ENCODE peak calls at places on chromosomes 6 and 20, in five cellular contexts. Q is PC-3, A is hepatocyte, W is MM.1S, E is neural progenitor cell. Z is an unnamed sample.

GRCh38 chr20:63130654-63131577 is 85.0 kb downstream of the YTHDF1 start:
- DNase-seq in E (no peak), Q (no peak), A (no peak), W (no peak), Z (no peak)

GRCh38 chr6:51702851-51703250 is 384.6 kb downstream of the PKHD1 start:
- DNase-seq in Q (no peak), W (no peak), E (no peak), A (no peak), Z (no peak)

GRCh38 chr6:134315189-134315588 is 2.7 kb downstream of the SGK1 start:
- DNase-seq in Q (no peak), W (no peak), A (no peak), E (no peak), Z (no peak)

GRCh38 chr20:44104807-44105517 is 82.0 kb downstream of the JPH2 start:
- DNase-seq in A (peak; percentile 66), E (no peak), Q (peak; percentile 84), W (no peak), Z (no peak)

GRCh38 chr6:112882381-112882780 is 535.3 kb downstream of the RFPL4B start:
- DNase-seq in A (no peak), Q (no peak), W (no peak), E (no peak), Z (no peak)

GRCh38 chr6:169789944-169790927 is 38.8 kb downstream of the ERMARD start:
- DNase-seq in A (peak; percentile 89), Q (peak; percentile 65), E (peak; percentile 89), W (peak; percentile 52), Z (peak; percentile 70)

GRCh38 chr20:45919951-45920794 is 8.2 kb upstream of the PLTP start:
- DNase-seq in A (no peak), E (no peak), Q (no peak), W (no peak), Z (no peak)

GRCh38 chr20:39800548-39800947 is 838.4 kb downstream of the DHX35 start:
- DNase-seq in W (peak; percentile 17), E (no peak), Q (no peak), A (no peak), Z (no peak)

GRCh38 chr20:44056010-44056698 is 130.8 kb downstream of the JPH2 start:
- DNase-seq in A (peak; percentile 33), E (peak; percentile 72), W (peak; percentile 56), Q (peak; percentile 78), Z (no peak)

GRCh38 chr20:49712918-49713778 is 530 bp downstream of the B4GALT5 start:
- DNase-seq in E (peak; percentile 57), W (peak; percentile 27), Q (no peak), A (peak; percentile 77), Z (peak; percentile 73)

GRCh38 chr6:83536034-83536646 is 23.8 kb downstream of the PRSS35 start:
- DNase-seq in Q (peak; percentile 78), A (peak; percentile 68), W (peak; percentile 49), E (peak; percentile 72), Z (peak; percentile 45)

GRCh38 chr6:11714116-11714797 is 64.3 kb downstream of the ADTRP start:
- DNase-seq in E (no peak), W (peak; percentile 17), A (no peak), Q (no peak), Z (no peak)

GRCh38 chr6:158506577-158506976 is 53.3 kb upstream of the TMEM181 start:
- DNase-seq in Q (no peak), A (no peak), E (peak; percentile 81), W (no peak), Z (no peak)

GRCh38 chr6:32114853-32115252 is 5.7 kb upstream of the TNXB start:
- DNase-seq in A (peak; percentile 56), W (no peak), Q (peak; percentile 87), E (no peak), Z (no peak)

GRCh38 chr20:9066196-9066595 is 2.7 kb upstream of the PLCB4 start:
- DNase-seq in A (no peak), W (no peak), E (no peak), Q (no peak), Z (no peak)

GRCh38 chr6:108080010-108080780 is 5.7 kb upstream of the OSTM1 start:
- DNase-seq in E (no peak), Q (peak; percentile 37), A (no peak), W (no peak), Z (no peak)

GRCh38 chr20:22583773-22584629 is at the start of gene FOXA2:
- DNase-seq in E (peak; percentile 61), A (peak; percentile 87), W (no peak), Q (peak; percentile 63), Z (no peak)

GRCh38 chr6:45780523-45780922 is 235.1 kb downstream of the CLIC5 start:
- DNase-seq in Q (no peak), A (no peak), W (no peak), E (no peak), Z (no peak)

GRCh38 chr20:1185316-1185741 is 548 bp upstream of the TMEM74B start:
- DNase-seq in Q (no peak), E (peak; percentile 65), A (peak; percentile 47), W (no peak), Z (no peak)

GRCh38 chr20:560680-561079 is 17.1 kb upstream of the CSNK2A1 start:
- DNase-seq in W (no peak), Q (no peak), E (no peak), A (no peak), Z (no peak)

GRCh38 chr20:16001286-16001685 is 572.0 kb downstream of the KIF16B start:
- DNase-seq in Q (peak; percentile 27), A (no peak), W (no peak), E (no peak), Z (no peak)

GRCh38 chr6:154954352-154954751 is 40.8 kb upstream of the TIAM2 start:
- DNase-seq in A (no peak), E (no peak), Q (no peak), W (no peak), Z (no peak)

GRCh38 chr20:35395728-35396127 is 16.0 kb downstream of the UQCC1 start:
- DNase-seq in W (no peak), Q (no peak), E (no peak), A (no peak), Z (no peak)

GRCh38 chr20:35394271-35394670 is 17.5 kb downstream of the UQCC1 start:
- DNase-seq in W (no peak), A (no peak), Q (no peak), E (no peak), Z (no peak)

DNA sequence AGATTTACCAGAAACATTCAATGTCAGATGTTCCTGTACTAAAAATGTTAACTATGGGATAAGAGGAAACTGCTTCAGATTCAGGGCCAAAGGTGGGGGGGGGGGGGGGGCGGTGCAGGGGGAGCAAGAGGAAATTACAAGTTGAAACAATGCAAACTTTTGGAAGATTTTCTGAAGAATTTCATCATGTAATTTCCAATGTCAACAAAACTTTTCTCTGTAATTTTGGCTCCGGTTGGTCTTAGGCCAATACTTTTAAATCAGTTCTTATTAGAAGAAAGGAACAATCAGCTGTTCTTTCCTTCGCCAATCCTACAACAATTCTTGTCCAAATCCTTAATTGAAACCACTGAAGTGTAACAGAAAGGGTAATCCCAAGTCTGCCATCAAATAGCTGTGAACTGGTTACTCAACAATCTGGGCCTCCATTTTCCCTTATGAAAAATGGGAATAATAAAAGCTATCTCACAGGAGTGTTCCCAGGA is 13.1 kb downstream of the UQCC1 start:
- DNase-seq in Q (no peak), A (no peak), W (no peak), E (peak; percentile 17), Z (no peak)
- H3K27ac ChIP-seq in Q (no peak overlapping the region), A (no peak overlapping the region), W (no peak overlapping the region), E (no peak overlapping the region), Z (no peak overlapping the region)

GRCh38 chr20:37598101-37598530 is 70.4 kb upstream of the BLCAP start:
- DNase-seq in E (peak; percentile 81), W (no peak), A (peak; percentile 21), Q (no peak), Z (no peak)
- TF ChIP-seq EZH2phosphoT487 in E (no peak), W (no peak), A (no peak), Q (no peak), Z (no peak)

GRCh38 chr6:106163446-106163965 is 77.4 kb downstream of the PRDM1 start:
- DNase-seq in Q (no peak), E (peak; percentile 29), W (peak; percentile 93), A (peak; percentile 28), Z (peak; percentile 74)
- H3K27ac ChIP-seq in Q (no peak overlapping the region), E (no peak overlapping the region), W (peak overlapping the region; percentile 98), A (no peak overlapping the region), Z (peak overlapping the region; percentile 73)

GRCh38 chr6:3640868-3641267 is 110.6 kb downstream of the PXDC1 start:
- DNase-seq in A (no peak), E (no peak), Q (no peak), W (peak; percentile 15), Z (no peak)
- TF ChIP-seq EZH2phosphoT487 in A (no peak), E (no peak), Q (no peak), W (no peak), Z (no peak)

DNA sequence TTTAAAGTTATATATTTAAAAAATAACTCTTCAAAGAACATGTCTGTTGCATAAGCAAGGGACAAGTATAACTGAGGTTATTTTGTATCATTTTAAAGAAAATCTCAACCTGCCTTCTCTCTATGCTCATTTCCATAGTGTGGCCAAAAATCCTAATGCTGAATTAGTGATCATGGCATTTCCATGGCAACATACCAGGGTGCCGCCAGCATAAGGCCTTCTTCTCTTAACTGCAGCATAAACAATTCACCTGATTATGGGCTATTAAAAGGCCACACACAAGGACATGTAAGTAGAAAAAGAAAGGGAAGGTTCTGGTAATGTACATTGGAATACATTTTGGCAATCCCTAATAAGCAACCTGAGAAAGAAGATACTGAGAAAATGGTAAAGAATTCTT is 95.1 kb upstream of the RNF217 start:
- DNase-seq in W (no peak), A (no peak), Q (no peak), E (no peak), Z (no peak)
- H3K27ac ChIP-seq in W (no peak overlapping the region), A (no peak overlapping the region), Q (no peak overlapping the region), E (no peak overlapping the region), Z (no peak overlapping the region)

GRCh38 chr6:85275338-85275985 is 174.4 kb upstream of the NT5E start:
- DNase-seq in A (no peak), E (no peak), Q (no peak), W (no peak), Z (no peak)
- TF ChIP-seq EZH2phosphoT487 in A (no peak), E (no peak), Q (no peak), W (no peak), Z (no peak)

GRCh38 chr6:90605749-90606344 is 19.0 kb upstream of the MAP3K7 start:
- DNase-seq in A (no peak), E (no peak), Q (no peak), W (no peak), Z (no peak)

GRCh38 chr6:90610671-90611542 is 24.0 kb upstream of the MAP3K7 start:
- DNase-seq in W (peak; percentile 12), Q (no peak), A (peak; percentile 38), E (peak; percentile 66), Z (peak; percentile 56)

GRCh38 chr6:90610291-90610670 is 23.4 kb upstream of the MAP3K7 start:
- DNase-seq in E (peak; percentile 40), Q (no peak), W (no peak), A (no peak), Z (no peak)

GRCh38 chr6:90611996-90612690 is 25.3 kb upstream of the MAP3K7 start:
- DNase-seq in A (no peak), E (peak; percentile 75), W (no peak), Q (no peak), Z (no peak)

DNA sequence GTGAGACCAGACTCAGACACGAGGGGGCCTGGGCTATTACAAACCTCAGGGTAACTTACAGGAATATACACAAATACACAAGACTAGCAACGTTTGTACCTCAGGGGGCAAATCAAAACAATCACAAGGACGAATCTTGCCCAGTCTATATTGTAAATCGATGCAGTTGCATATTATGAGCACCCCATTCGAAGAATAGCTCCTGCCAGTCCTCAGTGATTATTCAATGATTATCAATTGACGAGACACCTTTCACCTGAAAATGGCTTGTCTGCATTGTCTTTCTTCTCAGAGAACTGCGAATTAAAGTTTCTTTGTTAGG is 24.6 kb upstream of the MAP3K7 start:
- DNase-seq in Q (no peak), E (no peak), A (no peak), W (no peak), Z (no peak)
- H3K27ac ChIP-seq in Q (no peak overlapping the region), E (no peak overlapping the region), A (peak overlapping the region; percentile 90), W (no peak overlapping the region), Z (no peak overlapping the region)